ENCODE peak calls at places on chromosomes 11 and 22, in nine cellular contexts. A, T, L, O, N, X, R, U and C are unnamed samples.

GRCh38 chr11:26828291-26828690 is 106.4 kb upstream of the SLC5A12 start:
- DNase-seq in A (no peak), T (no peak), L (no peak), O (no peak), N (no peak), X (no peak), R (no peak), U (no peak), C (no peak)

GRCh38 chr11:70731670-70732492 is 333.6 kb downstream of the CTTN start:
- DNase-seq in A (peak; percentile 24), T (no peak), L (no peak), O (no peak), N (no peak), X (no peak), R (no peak), U (no peak), C (no peak)

GRCh38 chr11:97610854-97611253 is 1221.0 kb downstream of the JRKL start:
- DNase-seq in A (no peak), T (no peak), L (no peak), O (no peak), N (no peak), X (no peak), R (no peak), U (no peak), C (no peak)

GRCh38 chr11:118819687-118820086 is 28.7 kb upstream of the DDX6 start:
- DNase-seq in A (no peak), T (no peak), L (no peak), O (no peak), N (no peak), X (no peak), R (no peak), U (no peak), C (no peak)

GRCh38 chr11:86160546-86161149 is 83.9 kb upstream of the EED start:
- DNase-seq in A (no peak), T (peak; percentile 100), L (no peak), O (no peak), N (no peak), X (no peak), R (no peak), U (no peak), C (no peak)

GRCh38 chr11:72750556-72751292 is 1.5 kb downstream of the ARAP1 start:
- DNase-seq in A (peak; percentile 24), T (no peak), L (no peak), O (no peak), N (no peak), X (no peak), R (no peak), U (no peak), C (no peak)

GRCh38 chr11:125956371-125956770 is 10.5 kb downstream of the VSIG10L2 start:
- DNase-seq in A (no peak), T (peak; percentile 21), L (no peak), O (peak; percentile 80), N (no peak), X (no peak), R (no peak), U (no peak), C (peak; percentile 70)

GRCh38 chr11:2392241-2392959 is 8.2 kb upstream of the TSSC4 start:
- DNase-seq in A (no peak), T (no peak), L (no peak), O (no peak), N (no peak), X (no peak), R (no peak), U (no peak), C (no peak)

GRCh38 chr11:79160786-79161403 is 279.9 kb downstream of the TENM4 start:
- DNase-seq in A (no peak), T (peak; percentile 58), L (no peak), O (no peak), N (peak; percentile 8), X (no peak), R (peak; percentile 39), U (no peak), C (no peak)

GRCh38 chr11:11016943-11017342 is 159.1 kb upstream of the ZBED5 start:
- DNase-seq in A (no peak), T (no peak), L (no peak), O (no peak), N (no peak), X (no peak), R (no peak), U (no peak), C (no peak)

GRCh38 chr22:35394011-35394312 is 6.0 kb upstream of the MCM5 start:
- DNase-seq in A (no peak), T (no peak), L (no peak), O (no peak), N (no peak), X (no peak), R (no peak), U (no peak), C (no peak)

GRCh38 chr11:73349633-73350032 is 26.6 kb upstream of the RELT start:
- DNase-seq in A (no peak), T (no peak), L (no peak), O (no peak), N (no peak), X (no peak), R (no peak), U (no peak), C (no peak)

GRCh38 chr11:94786264-94787126 is 18.3 kb downstream of the AMOTL1 start:
- DNase-seq in A (no peak), T (no peak), L (no peak), O (no peak), N (no peak), X (no peak), R (no peak), U (no peak), C (no peak)

GRCh38 chr11:34029176-34029575 is 22.4 kb upstream of the CAPRIN1 start:
- DNase-seq in A (no peak), T (peak; percentile 34), L (peak; percentile 82), O (no peak), N (no peak), X (no peak), R (no peak), U (no peak), C (no peak)

GRCh38 chr22:43346521-43346929 is 3.4 kb upstream of the SCUBE1 start:
- DNase-seq in A (peak; percentile 67), T (peak; percentile 11), L (peak; percentile 40), O (no peak), N (peak; percentile 73), X (no peak), R (peak; percentile 81), U (peak; percentile 62), C (peak; percentile 65)

GRCh38 chr22:50688448-50688847 is 15.8 kb downstream of the SHANK3 start:
- DNase-seq in A (peak; percentile 40), T (no peak), L (peak; percentile 12), O (peak; percentile 61), N (no peak), X (no peak), R (no peak), U (no peak), C (no peak)

GRCh38 chr11:85827768-85828639 is 17.1 kb upstream of the SYTL2 start:
- DNase-seq in A (no peak), T (peak; percentile 85), L (no peak), O (no peak), N (no peak), X (peak; percentile 54), R (no peak), U (no peak), C (no peak)